ENCODE peak calls at places on chromosomes 16 and 17, in eight cellular contexts. T is colonic mucosa, A is mesothelial cell of epicardium, R is astrocyte of the cerebellum, V is A549, B is lung, U is A673, G is foreskin fibroblast. Z is an unnamed sample.

GRCh38 chr17:57911834-57912673 is 43.2 kb downstream of the CUEDC1 start:
- DNase-seq in T (peak; percentile 96), A (no peak), R (no peak), V (no peak), B (peak; percentile 88), U (peak; percentile 61), G (no peak), Z (no peak)

GRCh38 chr16:49081556-49081955 is 200.1 kb downstream of the CBLN1 start:
- DNase-seq in T (no peak), A (no peak), R (no peak), V (no peak), B (no peak), U (no peak), G (no peak), Z (no peak)

GRCh38 chr17:47733414-47734288 is 615 bp downstream of the TBX21 start:
- DNase-seq in T (no peak), A (no peak), R (no peak), V (no peak), B (no peak), U (no peak), G (no peak), Z (no peak)

GRCh38 chr17:63480192-63480784 is 3.4 kb downstream of the ACE start:
- DNase-seq in T (no peak), A (no peak), R (no peak), V (no peak), B (no peak), U (no peak), G (no peak), Z (no peak)

GRCh38 chr16:72995151-72995881 is 52.6 kb downstream of the ZFHX3 start:
- DNase-seq in T (peak; percentile 43), A (no peak), R (no peak), V (peak; percentile 56), B (no peak), U (peak; percentile 82), G (no peak), Z (no peak)

GRCh38 chr16:19429271-19429670 is 11.6 kb downstream of the TMC5 start:
- DNase-seq in T (no peak), A (no peak), R (no peak), V (no peak), B (peak; percentile 42), U (no peak), G (no peak), Z (no peak)

GRCh38 chr17:20008242-20009051 is 712 bp upstream of the SPECC1 start:
- DNase-seq in T (peak; percentile 28), A (no peak), R (no peak), V (peak; percentile 59), B (peak; percentile 24), U (no peak), G (no peak), Z (no peak)

GRCh38 chr16:85462405-85463227 is 150.5 kb upstream of the GSE1 start:
- DNase-seq in T (no peak), A (no peak), R (no peak), V (no peak), B (no peak), U (peak; percentile 28), G (no peak), Z (no peak)

GRCh38 chr17:633641-634091 is 81.0 kb downstream of the VPS53 start:
- DNase-seq in T (no peak), A (no peak), R (peak; percentile 89), V (no peak), B (no peak), U (no peak), G (no peak), Z (no peak)

GRCh38 chr16:81432899-81433560 is 11.6 kb upstream of the CMIP start:
- DNase-seq in T (no peak), A (no peak), R (no peak), V (no peak), B (no peak), U (no peak), G (no peak), Z (no peak)

GRCh38 chr17:78375401-78376079 is 2.9 kb upstream of the PGS1 start:
- DNase-seq in T (peak; percentile 31), A (no peak), R (peak; percentile 89), V (no peak), B (peak; percentile 73), U (no peak), G (peak; percentile 87), Z (peak; percentile 93)

DNA sequence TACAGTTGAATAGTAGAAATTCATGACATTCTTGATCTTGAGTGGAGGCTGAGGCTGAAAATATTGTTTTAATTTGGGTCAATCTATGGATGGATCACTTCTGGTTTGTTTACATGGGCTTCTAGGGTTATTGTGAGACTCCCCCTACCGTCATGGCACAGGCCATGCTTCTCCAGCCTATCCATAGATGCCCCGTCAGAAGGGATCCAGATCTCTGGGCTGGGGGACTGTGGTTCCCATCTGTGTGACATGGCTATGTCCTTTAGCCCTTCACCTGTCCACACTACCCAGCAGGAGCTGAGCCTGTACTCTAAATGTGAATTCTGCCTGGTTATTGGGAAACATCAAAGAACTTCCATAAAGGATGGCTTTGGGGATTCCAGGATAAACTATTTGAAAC is 160.4 kb downstream of the ABCC12 start:
- DNase-seq in T (no peak), A (no peak), R (no peak), V (no peak), B (no peak), U (no peak), G (no peak), Z (no peak)
- TF ChIP-seq CTCF in T (no peak), A (no peak), R (no peak), V (no peak), B (no peak), U (peak; percentile 24), G (no peak), Z (peak; percentile 14)

GRCh38 chr17:41711669-41712400 is at the start of gene GAST:
- DNase-seq in T (no peak), A (no peak), R (no peak), V (no peak), B (no peak), U (no peak), G (no peak), Z (no peak)
- TF ChIP-seq CTCF in T (no peak), A (no peak), R (no peak), V (no peak), B (no peak), U (no peak), G (no peak), Z (no peak)

GRCh38 chr16:30972872-30973271 is 12.1 kb upstream of the HSD3B7 start:
- DNase-seq in T (no peak), A (no peak), R (no peak), V (peak; percentile 32), B (no peak), U (peak; percentile 45), G (no peak), Z (peak; percentile 36)
- TF ChIP-seq CTCF in T (no peak), A (no peak), R (peak; percentile 30), V (no peak), B (no peak), U (no peak), G (no peak), Z (peak; percentile 43)

DNA sequence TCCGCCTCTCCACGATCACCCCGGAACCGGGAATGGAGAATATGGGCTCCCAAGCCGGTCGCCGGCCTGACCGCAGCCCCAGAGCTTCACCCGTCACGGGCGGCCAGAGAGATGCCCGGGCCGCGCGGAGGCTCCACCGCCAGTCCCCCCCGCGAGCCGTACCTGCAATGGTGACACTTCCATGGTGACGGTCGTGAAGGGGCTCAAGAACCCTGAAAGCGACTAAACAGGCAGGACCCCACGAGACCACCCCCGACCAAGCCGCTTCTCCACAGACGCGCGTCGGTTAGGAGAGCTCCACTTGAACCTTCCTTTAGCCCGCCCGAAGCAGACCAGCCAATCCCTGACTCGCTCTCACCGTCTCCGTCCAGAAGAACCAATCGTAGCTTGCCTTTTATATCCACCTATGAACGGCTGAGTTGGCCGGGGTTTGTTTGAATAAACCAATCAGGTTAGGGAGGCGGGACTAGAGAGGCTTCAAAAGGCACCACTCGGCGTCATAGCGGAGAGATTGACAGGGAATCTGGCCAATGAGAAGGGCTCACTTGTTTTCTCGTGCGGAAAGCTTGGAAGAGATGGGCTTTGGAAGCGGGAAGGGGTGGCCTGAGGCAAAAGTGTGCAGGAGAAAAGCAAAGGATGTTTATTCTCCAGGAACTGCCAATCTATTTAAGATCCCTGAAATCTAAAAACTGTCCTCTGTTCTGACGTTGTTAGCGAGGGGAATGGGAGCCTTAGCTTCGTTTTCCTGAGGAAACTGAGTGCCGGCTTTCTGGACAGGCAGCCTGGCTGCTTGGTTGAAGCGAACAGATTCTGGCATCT is at the start of gene TOP2A:
- DNase-seq in T (peak; percentile 100), A (peak; percentile 98), R (peak; percentile 100), V (peak; percentile 100), B (peak; percentile 99), U (peak; percentile 98), G (peak; percentile 99), Z (peak; percentile 100)
- TF ChIP-seq CTCF in T (no peak), A (no peak), R (no peak), V (no peak), B (no peak), U (no peak), G (no peak), Z (no peak)

DNA sequence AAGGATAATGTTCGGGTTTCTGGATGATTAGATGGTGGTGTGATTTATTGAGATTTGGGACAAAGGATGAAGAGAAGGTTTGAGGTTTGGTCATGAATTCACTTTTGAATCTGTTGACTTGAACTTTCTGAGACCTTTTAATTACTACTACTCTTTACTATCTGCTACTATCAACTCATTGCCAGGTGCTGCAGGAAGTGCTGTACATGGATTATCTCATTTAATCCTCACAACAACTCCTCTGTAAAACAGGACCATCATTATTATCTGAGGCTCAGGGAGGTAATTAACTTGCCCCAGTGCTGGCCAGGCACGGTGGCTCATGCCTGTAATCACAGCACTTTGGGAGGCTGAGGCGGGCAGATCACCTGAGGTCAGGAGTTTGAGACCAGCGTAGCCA is 2.9 kb upstream of the ANKRD40 start:
- DNase-seq in T (no peak), A (no peak), R (no peak), V (no peak), B (no peak), U (no peak), G (no peak), Z (no peak)
- TF ChIP-seq CTCF in T (no peak), A (no peak), R (no peak), V (no peak), B (no peak), U (no peak), G (no peak), Z (no peak)